ENCODE peak calls at places on chromosomes 11 and 22, in seven cellular contexts. Q, R, U, J, B, O and W are unnamed samples.

GRCh38 chr11:19703211-19703610 is 9.4 kb upstream of the NAV2 start:
- DNase-seq in R (no peak), B (no peak), O (peak; percentile 36), J (no peak), U (no peak), Q (no peak), W (no peak)

GRCh38 chr22:42621505-42622002 is 6.9 kb upstream of the POLDIP3 start:
- DNase-seq in R (peak; percentile 55), Q (peak; percentile 87), U (peak; percentile 63), J (peak; percentile 34), O (peak; percentile 61), B (peak; percentile 51), W (peak; percentile 88)

GRCh38 chr11:106426696-106427095 is 349.2 kb downstream of the AASDHPPT start:
- DNase-seq in Q (no peak), R (peak; percentile 57), J (no peak), U (no peak), B (no peak), O (no peak), W (no peak)

GRCh38 chr22:37995460-37995859 is 11.1 kb upstream of the SOX10 start:
- DNase-seq in B (no peak), U (no peak), R (no peak), J (no peak), Q (no peak), O (no peak), W (no peak)

GRCh38 chr11:135069884-135070283 is 657.8 kb upstream of the B3GAT1 start:
- DNase-seq in B (no peak), U (no peak), J (no peak), O (peak; percentile 15), Q (no peak), R (peak; percentile 3), W (no peak)

GRCh38 chr22:47043835-47044721 is 281.6 kb downstream of the TBC1D22A start:
- DNase-seq in U (peak; percentile 88), O (peak; percentile 54), Q (peak; percentile 46), J (no peak), B (no peak), R (no peak), W (no peak)

GRCh38 chr11:85886089-85887056 is 31.2 kb downstream of the CCDC83 start:
- DNase-seq in R (no peak), B (no peak), O (peak; percentile 65), U (no peak), J (no peak), Q (no peak), W (no peak)

GRCh38 chr11:56846631-56847400 is 98.3 kb upstream of the OR9G4 start:
- DNase-seq in B (no peak), U (no peak), O (no peak), J (no peak), R (peak; percentile 74), Q (no peak), W (no peak)

GRCh38 chr11:19506803-19507466 is 205.7 kb upstream of the NAV2 start:
- DNase-seq in R (no peak), Q (no peak), U (no peak), B (no peak), O (no peak), J (no peak), W (no peak)

GRCh38 chr11:128207861-128208321 is 379.5 kb downstream of the ETS1 start:
- DNase-seq in B (no peak), O (peak; percentile 91), J (no peak), U (no peak), R (peak; percentile 98), Q (no peak), W (no peak)

GRCh38 chr22:31579835-31580242 is 82.2 kb downstream of the PISD start:
- DNase-seq in J (no peak), O (no peak), R (no peak), Q (no peak), U (no peak), B (no peak), W (no peak)
- H3K4me1 ChIP-seq in J (peaks cover 15% of the 10 kb centered on the region), O (peaks cover 10% of the 10 kb centered on the region), R (no peaks in the 10 kb centered on the region), Q (no peaks in the 10 kb centered on the region), U (peaks cover 10% of the 10 kb centered on the region), B (no peaks in the 10 kb centered on the region), W (no peaks in the 10 kb centered on the region)

DNA sequence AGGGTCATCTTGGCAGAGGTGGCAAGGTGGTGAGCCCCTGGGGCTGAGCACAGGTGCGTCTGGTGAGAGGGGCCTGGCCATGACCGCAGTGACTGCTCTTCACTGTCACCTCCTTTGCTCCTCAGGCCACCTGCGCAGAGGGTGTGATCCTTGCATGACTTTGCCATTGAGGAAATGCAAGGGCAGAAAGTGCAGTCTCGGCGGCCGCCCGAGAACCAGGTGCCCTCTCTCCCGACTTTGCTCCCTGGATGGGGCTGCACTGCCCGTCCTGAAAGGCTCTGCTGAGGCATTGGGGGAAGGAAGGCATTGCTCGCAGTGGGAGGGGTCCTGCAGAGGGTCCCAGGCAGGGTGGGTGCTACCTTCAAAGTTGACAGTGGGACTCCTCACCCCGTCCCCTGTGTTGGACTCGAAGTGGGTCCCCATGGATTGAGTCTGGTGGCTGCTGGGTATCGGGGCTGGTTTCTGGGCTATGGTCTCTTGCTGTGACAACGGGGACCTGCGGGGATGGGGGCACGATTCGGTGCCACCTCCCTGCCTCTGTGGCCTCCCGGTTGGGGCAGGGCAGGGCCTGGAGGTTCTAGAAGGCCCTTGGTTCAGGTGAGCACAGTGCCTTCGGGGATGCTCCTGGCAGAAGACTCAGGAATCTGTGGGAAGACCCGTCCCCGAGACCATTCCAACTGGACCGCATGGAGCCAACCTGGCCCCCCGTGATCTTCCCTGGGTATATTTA is 1239.4 kb downstream of the BRD1 start:
- DNase-seq in R (no peak), B (no peak), Q (no peak), J (no peak), U (no peak), O (no peak), W (no peak)
- H3K9me3 ChIP-seq in R (peaks cover 72% of the 10 kb centered on the region), B (no peaks in the 10 kb centered on the region), Q (no peaks in the 10 kb centered on the region), J (no peaks in the 10 kb centered on the region), U (no peaks in the 10 kb centered on the region), O (peaks cover 56% of the 10 kb centered on the region), W (no peaks in the 10 kb centered on the region)

DNA sequence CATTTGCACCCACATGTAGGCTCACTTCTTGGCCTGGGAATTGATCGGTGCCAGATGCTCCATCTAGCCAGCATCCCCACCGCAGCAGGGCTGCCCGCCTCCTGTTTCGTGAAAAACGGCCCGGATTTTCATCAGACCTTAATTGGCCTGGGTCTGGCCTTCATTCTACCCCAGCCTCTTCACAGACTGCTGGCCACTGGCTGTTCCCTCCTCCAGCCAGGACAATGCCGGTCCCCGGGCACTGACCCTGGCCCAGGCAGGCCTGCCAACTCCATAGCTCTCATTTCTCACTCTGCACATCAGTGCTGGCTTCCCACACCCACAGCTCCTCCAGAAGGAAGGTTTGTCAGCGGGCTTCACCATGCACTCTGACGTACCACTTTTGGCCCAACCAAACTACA is 27.9 kb downstream of the TIMP3 start:
- DNase-seq in J (no peak), R (no peak), Q (peak; percentile 60), O (no peak), B (no peak), U (no peak), W (no peak)
- H3K4me1 ChIP-seq in J (no peaks in the 10 kb centered on the region), R (peaks cover 7% of the 10 kb centered on the region), Q (peaks cover 22% of the 10 kb centered on the region), O (no peaks in the 10 kb centered on the region), B (peaks cover 52% of the 10 kb centered on the region), U (no peaks in the 10 kb centered on the region), W (peaks cover 68% of the 10 kb centered on the region)

GRCh38 chr11:62133328-62134065 is 9.7 kb downstream of the INCENP start:
- DNase-seq in Q (peak; percentile 41), J (no peak), B (no peak), U (no peak), O (no peak), R (no peak), W (no peak)
- H3K9me3 ChIP-seq in Q (no peaks in the 10 kb centered on the region), J (no peaks in the 10 kb centered on the region), B (no peaks in the 10 kb centered on the region), U (no peaks in the 10 kb centered on the region), O (no peaks in the 10 kb centered on the region), R (no peaks in the 10 kb centered on the region), W (no peaks in the 10 kb centered on the region)

GRCh38 chr11:122165972-122166371 is 50.0 kb upstream of the BLID start:
- DNase-seq in B (no peak), R (no peak), J (no peak), O (no peak), U (no peak), Q (no peak), W (no peak)

GRCh38 chr11:122167100-122167499 is 51.1 kb upstream of the BLID start:
- DNase-seq in U (no peak), J (no peak), B (no peak), R (peak; percentile 92), Q (no peak), O (peak; percentile 85), W (no peak)

GRCh38 chr11:122172352-122173073 is 56.5 kb upstream of the BLID start:
- DNase-seq in O (peak; percentile 70), J (no peak), Q (no peak), U (no peak), R (no peak), B (no peak), W (no peak)

GRCh38 chr11:122170815-122171475 is 54.9 kb upstream of the BLID start:
- DNase-seq in Q (no peak), O (peak; percentile 94), U (no peak), R (peak; percentile 91), B (no peak), J (no peak), W (no peak)

GRCh38 chr11:122168218-122168617 is 52.2 kb upstream of the BLID start:
- DNase-seq in R (peak; percentile 35), O (no peak), B (no peak), U (no peak), Q (no peak), J (no peak), W (no peak)
- H3K4me1 ChIP-seq in R (peaks cover 77% of the 10 kb centered on the region), O (peaks cover 34% of the 10 kb centered on the region), B (peaks cover 7% of the 10 kb centered on the region), U (no peaks in the 10 kb centered on the region), Q (peaks cover 7% of the 10 kb centered on the region), J (no peaks in the 10 kb centered on the region), W (no peaks in the 10 kb centered on the region)

GRCh38 chr11:70567680-70568503 is 169.6 kb downstream of the CTTN start:
- DNase-seq in U (peak; percentile 10), B (peak; percentile 23), J (no peak), R (no peak), O (peak; percentile 10), Q (peak; percentile 69), W (no peak)
- H3K9me3 ChIP-seq in U (no peaks in the 10 kb centered on the region), B (no peaks in the 10 kb centered on the region), J (no peaks in the 10 kb centered on the region), R (no peaks in the 10 kb centered on the region), O (no peaks in the 10 kb centered on the region), Q (no peaks in the 10 kb centered on the region), W (no peaks in the 10 kb centered on the region)

GRCh38 chr11:124944565-124944964 is 8.7 kb upstream of the HEPACAM start:
- DNase-seq in U (no peak), Q (no peak), J (no peak), B (no peak), R (no peak), O (no peak), W (no peak)
- H3K4me1 ChIP-seq in U (no peaks in the 10 kb centered on the region), Q (no peaks in the 10 kb centered on the region), J (peaks cover 20% of the 10 kb centered on the region), B (no peaks in the 10 kb centered on the region), R (peaks cover 18% of the 10 kb centered on the region), O (peaks cover 2% of the 10 kb centered on the region), W (no peaks in the 10 kb centered on the region)